ENCODE peak calls at places on chromosomes 3 and 15, in five cellular contexts. B is heart left ventricle, G is left ventricle myocardium inferior, X is IMR-90, W is choroid plexus epithelial cell. T is an unnamed sample.

GRCh38 chr15:60964527-60964926 is 264.6 kb downstream of the RORA start:
- DNase-seq in B (no peak), G (no peak), X (no peak), W (no peak), T (no peak)

GRCh38 chr3:143208976-143209714 is 89.6 kb downstream of the CHST2 start:
- DNase-seq in B (no peak), G (no peak), X (no peak), W (no peak), T (no peak)

GRCh38 chr3:192917508-192918274 is at the start of gene MB21D2:
- DNase-seq in B (peak), G (peak), X (peak), W (peak), T (peak)

GRCh38 chr3:12369598-12369997 is 80.7 kb downstream of the PPARG start:
- DNase-seq in B (no peak), G (no peak), X (no peak), W (no peak), T (no peak)

GRCh38 chr3:50226888-50227389 is 9.1 kb upstream of the GNAI2 start:
- DNase-seq in B (no peak), G (no peak), X (no peak), W (peak), T (peak)

GRCh38 chr15:70141376-70142071 is 43.8 kb upstream of the TLE3 start:
- DNase-seq in B (no peak), G (no peak), X (no peak), W (no peak), T (no peak)

GRCh38 chr15:60091150-60091549 is 87.0 kb downstream of the FOXB1 start:
- DNase-seq in B (no peak), G (no peak), X (peak), W (peak), T (peak)

GRCh38 chr3:195546130-195546560 is 3.0 kb upstream of the PPP1R2 start:
- DNase-seq in B (no peak), G (no peak), X (peak), W (peak), T (peak)

GRCh38 chr15:101152914-101153313 is 98.9 kb downstream of the CHSY1 start:
- DNase-seq in B (no peak), G (no peak), X (no peak), W (no peak), T (no peak)

GRCh38 chr3:101813817-101814440 is 34.9 kb downstream of the NXPE3 start:
- DNase-seq in B (no peak), G (no peak), X (peak), W (peak), T (peak)

GRCh38 chr15:23602124-23602523 is 36.6 kb downstream of the MKRN3 start:
- DNase-seq in B (no peak), G (no peak), X (no peak), W (no peak), T (no peak)

GRCh38 chr15:26126819-26127387 is 263.8 kb upstream of the ATP10A start:
- DNase-seq in B (no peak), G (no peak), X (no peak), W (no peak), T (no peak)

DNA sequence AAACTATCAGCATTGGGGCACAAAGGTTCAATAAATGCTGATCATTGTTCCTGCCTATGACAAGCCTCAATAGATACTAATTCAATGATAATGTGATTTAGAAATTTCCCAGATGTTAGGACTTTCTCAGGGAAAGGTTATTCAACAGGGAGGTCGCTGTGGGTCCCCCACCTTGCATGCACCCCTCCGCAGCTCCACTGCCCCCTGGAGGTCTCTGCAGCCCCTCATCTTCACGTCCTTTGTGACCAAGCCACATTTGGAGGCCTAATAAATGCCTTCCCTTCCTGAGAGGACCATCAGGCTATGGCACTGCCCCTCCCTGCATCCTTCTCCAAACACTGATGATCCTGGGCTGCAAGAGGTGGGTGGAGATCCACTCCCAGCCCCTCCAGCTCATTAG is 50.2 kb downstream of the NOX5 start:
- DNase-seq in B (no peak), G (no peak), X (no peak), W (no peak), T (no peak)
- TF ChIP-seq CTCF in B (no peak), G (no peak), X (no peak), W (no peak), T (no peak)

GRCh38 chr3:159766563-159767185 is 222.0 kb upstream of the IL12A start:
- DNase-seq in B (peak), G (no peak), X (peak), W (peak), T (peak)
- TF ChIP-seq CTCF in B (peak), G (peak), X (peak), W (peak), T (peak)

GRCh38 chr3:126311338-126311978 is 45.8 kb downstream of the KLF15 start:
- DNase-seq in B (no peak), G (no peak), X (no peak), W (no peak), T (no peak)

GRCh38 chr3:126310816-126311215 is 46.4 kb downstream of the KLF15 start:
- DNase-seq in B (no peak), G (no peak), X (no peak), W (no peak), T (no peak)

GRCh38 chr3:126308394-126309125 is 48.6 kb downstream of the KLF15 start:
- DNase-seq in B (no peak), G (no peak), X (no peak), W (no peak), T (no peak)

GRCh38 chr3:126309162-126309561 is 48.0 kb downstream of the KLF15 start:
- DNase-seq in B (no peak), G (no peak), X (no peak), W (no peak), T (no peak)

GRCh38 chr3:126309861-126310655 is 47.1 kb downstream of the KLF15 start:
- DNase-seq in B (no peak), G (no peak), X (no peak), W (no peak), T (no peak)
- TF ChIP-seq CTCF in B (no peak), G (no peak), X (no peak), W (no peak), T (no peak)

DNA sequence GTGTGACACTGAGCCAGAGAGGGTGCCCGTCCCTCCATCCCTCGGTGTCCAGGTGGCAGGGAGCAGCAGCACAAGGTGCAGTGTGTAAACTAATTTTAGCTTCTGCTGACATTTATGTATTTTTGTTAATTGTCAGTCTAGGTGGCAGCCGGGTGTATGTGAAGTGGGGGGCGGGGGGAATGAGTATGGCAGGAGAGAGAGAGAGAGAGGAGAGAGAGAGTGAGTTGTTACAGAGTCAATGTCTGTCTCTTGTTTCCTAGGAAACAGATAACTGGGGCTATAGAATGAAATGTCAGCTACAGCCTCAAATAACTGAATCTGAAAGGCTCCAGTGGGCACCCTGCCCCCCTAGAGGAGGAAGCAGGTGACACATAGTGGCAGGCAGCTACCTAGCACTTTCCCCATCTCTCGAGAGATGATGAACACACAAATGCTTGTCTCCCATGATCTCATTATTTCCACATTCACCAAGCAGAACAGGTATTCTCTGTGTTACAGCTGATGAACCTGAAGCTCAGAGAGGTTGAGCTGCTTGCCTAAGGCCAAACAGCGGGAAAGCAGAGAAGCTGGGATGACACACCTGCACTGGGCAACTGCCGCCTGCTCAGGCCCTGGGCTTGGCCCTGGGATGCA is 24.7 kb downstream of the RASGRF1 start:
- DNase-seq in B (no peak), G (no peak), X (no peak), W (no peak), T (no peak)
- TF ChIP-seq CTCF in B (no peak), G (no peak), X (no peak), W (no peak), T (no peak)

GRCh38 chr3:146189519-146190173 is 28.7 kb upstream of the PLOD2 start:
- DNase-seq in B (no peak), G (no peak), X (peak), W (peak), T (peak)
- TF ChIP-seq CTCF in B (peak), G (peak), X (peak), W (peak), T (peak)